ENCODE peak calls at places on chromosome 3, in eight cellular contexts. One of them, this sample, is unnamed.

GRCh38 chr3:56238299-56238698 is 230.0 kb downstream of the ERC2 start:
- DNase-seq in stomach: no peak
- DNase-seq in HCT116: no peak
- DNase-seq in endothelial cell of umbilical vein: no peak
- DNase-seq in HepG2: no peak
- DNase-seq in HL-60: no peak
- DNase-seq in spleen: no peak
- DNase-seq in transverse colon: no peak
- DNase-seq in this sample: no peak

GRCh38 chr3:66693461-66693912 is 192.7 kb upstream of the LRIG1 start:
- DNase-seq in stomach: peak
- DNase-seq in HCT116: no peak
- DNase-seq in transverse colon: peak
- DNase-seq in endothelial cell of umbilical vein: no peak
- DNase-seq in spleen: no peak
- DNase-seq in HepG2: no peak
- DNase-seq in HL-60: no peak
- DNase-seq in this sample: no peak

GRCh38 chr3:115986555-115987207 is 363.4 kb downstream of the GAP43 start:
- DNase-seq in HepG2: peak
- DNase-seq in stomach: no peak
- DNase-seq in HCT116: peak
- DNase-seq in spleen: no peak
- DNase-seq in transverse colon: no peak
- DNase-seq in HL-60: no peak
- DNase-seq in endothelial cell of umbilical vein: no peak
- DNase-seq in this sample: no peak

GRCh38 chr3:126056681-126057546 is 27.0 kb downstream of the SLC41A3 start:
- DNase-seq in HCT116: no peak
- DNase-seq in stomach: no peak
- DNase-seq in HepG2: peak
- DNase-seq in HL-60: no peak
- DNase-seq in endothelial cell of umbilical vein: peak
- DNase-seq in transverse colon: no peak
- DNase-seq in spleen: peak
- DNase-seq in this sample: peak

GRCh38 chr3:126672741-126673140 is 17.8 kb upstream of the TXNRD3 start:
- DNase-seq in HCT116: no peak
- DNase-seq in endothelial cell of umbilical vein: no peak
- DNase-seq in HL-60: no peak
- DNase-seq in stomach: no peak
- DNase-seq in HepG2: no peak
- DNase-seq in transverse colon: no peak
- DNase-seq in spleen: peak
- DNase-seq in this sample: peak

GRCh38 chr3:31041161-31041978 is 146.9 kb upstream of the GADL1 start:
- DNase-seq in endothelial cell of umbilical vein: peak
- DNase-seq in HL-60: no peak
- DNase-seq in HepG2: peak
- DNase-seq in spleen: no peak
- DNase-seq in HCT116: peak
- DNase-seq in stomach: no peak
- DNase-seq in transverse colon: no peak
- DNase-seq in this sample: no peak

GRCh38 chr3:138332472-138333073 is 2.9 kb upstream of the NME9 start:
- DNase-seq in endothelial cell of umbilical vein: peak
- DNase-seq in HL-60: no peak
- DNase-seq in HepG2: peak
- DNase-seq in HCT116: peak
- DNase-seq in stomach: no peak
- DNase-seq in transverse colon: no peak
- DNase-seq in spleen: no peak
- DNase-seq in this sample: no peak

GRCh38 chr3:17686613-17687012 is 55.8 kb downstream of the TBC1D5 start:
- DNase-seq in transverse colon: no peak
- DNase-seq in HCT116: peak
- DNase-seq in stomach: no peak
- DNase-seq in endothelial cell of umbilical vein: no peak
- DNase-seq in HepG2: peak
- DNase-seq in spleen: no peak
- DNase-seq in HL-60: peak
- DNase-seq in this sample: no peak

GRCh38 chr3:65836047-65836446 is 202.7 kb downstream of the MAGI1 start:
- DNase-seq in transverse colon: no peak
- DNase-seq in spleen: no peak
- DNase-seq in HL-60: no peak
- DNase-seq in stomach: no peak
- DNase-seq in endothelial cell of umbilical vein: no peak
- DNase-seq in HepG2: no peak
- DNase-seq in HCT116: no peak
- DNase-seq in this sample: no peak

GRCh38 chr3:46918634-46919033 is 41.1 kb downstream of the PTH1R start:
- DNase-seq in HCT116: no peak
- DNase-seq in HepG2: no peak
- DNase-seq in HL-60: no peak
- DNase-seq in stomach: no peak
- DNase-seq in spleen: peak
- DNase-seq in transverse colon: no peak
- DNase-seq in endothelial cell of umbilical vein: no peak
- DNase-seq in this sample: no peak

GRCh38 chr3:193452338-193452737 is 73.8 kb upstream of the ATP13A5 start:
- DNase-seq in HepG2: no peak
- DNase-seq in HCT116: no peak
- DNase-seq in stomach: no peak
- DNase-seq in endothelial cell of umbilical vein: peak
- DNase-seq in HL-60: no peak
- DNase-seq in transverse colon: no peak
- DNase-seq in spleen: no peak
- DNase-seq in this sample: no peak

GRCh38 chr3:43953814-43954241 is 263.1 kb downstream of the ABHD5 start:
- DNase-seq in HepG2: no peak
- DNase-seq in transverse colon: no peak
- DNase-seq in spleen: no peak
- DNase-seq in HL-60: no peak
- DNase-seq in stomach: no peak
- DNase-seq in HCT116: peak
- DNase-seq in endothelial cell of umbilical vein: no peak
- DNase-seq in this sample: no peak

GRCh38 chr3:105938101-105938500 is 69.3 kb upstream of the CBLB start:
- DNase-seq in HCT116: no peak
- DNase-seq in transverse colon: no peak
- DNase-seq in stomach: no peak
- DNase-seq in HL-60: no peak
- DNase-seq in HepG2: no peak
- DNase-seq in endothelial cell of umbilical vein: no peak
- DNase-seq in spleen: no peak
- DNase-seq in this sample: no peak

GRCh38 chr3:21781371-21781770 is 30.4 kb upstream of the ZNF385D start:
- DNase-seq in stomach: no peak
- DNase-seq in HCT116: no peak
- DNase-seq in endothelial cell of umbilical vein: peak
- DNase-seq in HepG2: no peak
- DNase-seq in transverse colon: no peak
- DNase-seq in spleen: no peak
- DNase-seq in HL-60: no peak
- DNase-seq in this sample: no peak

GRCh38 chr3:188434594-188434993 is 280.6 kb downstream of the LPP start:
- DNase-seq in HCT116: no peak
- DNase-seq in endothelial cell of umbilical vein: no peak
- DNase-seq in HL-60: no peak
- DNase-seq in stomach: no peak
- DNase-seq in HepG2: no peak
- DNase-seq in transverse colon: no peak
- DNase-seq in spleen: no peak
- DNase-seq in this sample: no peak

GRCh38 chr3:119181765-119182164 is 8.4 kb downstream of the UPK1B start:
- DNase-seq in HL-60: no peak
- DNase-seq in HCT116: no peak
- DNase-seq in endothelial cell of umbilical vein: no peak
- DNase-seq in stomach: peak
- DNase-seq in transverse colon: no peak
- DNase-seq in HepG2: no peak
- DNase-seq in spleen: no peak
- DNase-seq in this sample: no peak

GRCh38 chr3:127964053-127964452 is 49.0 kb downstream of the KBTBD12 start:
- DNase-seq in endothelial cell of umbilical vein: no peak
- DNase-seq in HepG2: no peak
- DNase-seq in HL-60: no peak
- DNase-seq in stomach: no peak
- DNase-seq in spleen: no peak
- DNase-seq in transverse colon: no peak
- DNase-seq in HCT116: no peak
- DNase-seq in this sample: no peak

GRCh38 chr3:127702151-127702578 is 29.4 kb downstream of the ABTB1 start:
- DNase-seq in transverse colon: no peak
- DNase-seq in HCT116: no peak
- DNase-seq in stomach: no peak
- DNase-seq in HL-60: no peak
- DNase-seq in endothelial cell of umbilical vein: no peak
- DNase-seq in HepG2: no peak
- DNase-seq in spleen: peak
- DNase-seq in this sample: no peak

GRCh38 chr3:72487946-72488735 is 360.1 kb downstream of the SHQ1 start:
- DNase-seq in endothelial cell of umbilical vein: no peak
- DNase-seq in spleen: no peak
- DNase-seq in transverse colon: no peak
- DNase-seq in HepG2: no peak
- DNase-seq in HCT116: no peak
- DNase-seq in HL-60: no peak
- DNase-seq in stomach: no peak
- DNase-seq in this sample: no peak

GRCh38 chr3:136919799-136920580 is 37.8 kb upstream of the IL20RB start:
- DNase-seq in spleen: no peak
- DNase-seq in HepG2: no peak
- DNase-seq in HCT116: no peak
- DNase-seq in HL-60: no peak
- DNase-seq in stomach: no peak
- DNase-seq in endothelial cell of umbilical vein: peak
- DNase-seq in transverse colon: no peak
- DNase-seq in this sample: no peak

GRCh38 chr3:154430014-154430413 is at the start of gene GPR149:
- DNase-seq in stomach: no peak
- DNase-seq in HepG2: no peak
- DNase-seq in HCT116: peak
- DNase-seq in spleen: no peak
- DNase-seq in endothelial cell of umbilical vein: peak
- DNase-seq in HL-60: no peak
- DNase-seq in transverse colon: no peak
- DNase-seq in this sample: no peak
- TF ChIP-seq POLR2AphosphoS5 in stomach: no peak
- TF ChIP-seq POLR2AphosphoS5 in HepG2: no peak
- TF ChIP-seq POLR2AphosphoS5 in HCT116: no peak
- TF ChIP-seq POLR2AphosphoS5 in spleen: no peak
- TF ChIP-seq POLR2AphosphoS5 in endothelial cell of umbilical vein: no peak
- TF ChIP-seq POLR2AphosphoS5 in HL-60: no peak
- TF ChIP-seq POLR2AphosphoS5 in transverse colon: no peak
- TF ChIP-seq POLR2AphosphoS5 in this sample: no peak

GRCh38 chr3:98550833-98551232 is 19.1 kb downstream of the GPR15 start:
- DNase-seq in transverse colon: no peak
- DNase-seq in spleen: no peak
- DNase-seq in HL-60: no peak
- DNase-seq in HepG2: no peak
- DNase-seq in endothelial cell of umbilical vein: no peak
- DNase-seq in HCT116: no peak
- DNase-seq in stomach: no peak
- DNase-seq in this sample: no peak

GRCh38 chr3:98541695-98542094 is 9.9 kb downstream of the GPR15 start:
- DNase-seq in endothelial cell of umbilical vein: no peak
- DNase-seq in transverse colon: no peak
- DNase-seq in spleen: no peak
- DNase-seq in HepG2: no peak
- DNase-seq in HL-60: no peak
- DNase-seq in HCT116: no peak
- DNase-seq in stomach: no peak
- DNase-seq in this sample: no peak

GRCh38 chr3:98548544-98548943 is 16.8 kb downstream of the GPR15 start:
- DNase-seq in HepG2: no peak
- DNase-seq in HL-60: no peak
- DNase-seq in HCT116: no peak
- DNase-seq in endothelial cell of umbilical vein: no peak
- DNase-seq in transverse colon: no peak
- DNase-seq in spleen: no peak
- DNase-seq in stomach: no peak
- DNase-seq in this sample: no peak

GRCh38 chr3:98542623-98543022 is 10.8 kb downstream of the GPR15 start:
- DNase-seq in transverse colon: no peak
- DNase-seq in HepG2: no peak
- DNase-seq in endothelial cell of umbilical vein: no peak
- DNase-seq in spleen: no peak
- DNase-seq in stomach: no peak
- DNase-seq in HL-60: no peak
- DNase-seq in HCT116: no peak
- DNase-seq in this sample: no peak

DNA sequence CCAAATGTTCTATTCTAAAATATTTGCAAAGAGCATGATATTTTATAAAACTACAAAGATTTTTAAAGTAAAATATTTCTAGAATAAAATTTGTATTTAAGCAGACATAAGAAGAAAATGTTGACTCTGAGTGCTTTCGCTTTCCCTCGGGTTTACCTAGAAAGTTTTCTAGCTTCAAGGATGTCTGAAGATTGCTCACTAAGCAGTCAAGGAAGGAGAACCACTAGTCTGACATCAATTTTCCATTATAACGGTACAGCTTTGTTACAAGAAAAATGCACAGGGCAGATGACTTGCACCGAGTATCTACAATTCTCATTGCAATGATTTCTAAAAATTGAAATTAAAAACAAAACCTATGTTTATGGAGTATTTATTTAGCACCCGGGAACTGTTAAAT is 14.2 kb downstream of the GPR15 start:
- DNase-seq in spleen: no peak
- DNase-seq in HL-60: no peak
- DNase-seq in stomach: no peak
- DNase-seq in HCT116: no peak
- DNase-seq in endothelial cell of umbilical vein: no peak
- DNase-seq in transverse colon: no peak
- DNase-seq in HepG2: no peak
- DNase-seq in this sample: no peak
- H3K4me3 ChIP-seq in spleen: no peak
- H3K4me3 ChIP-seq in HL-60: no peak
- H3K4me3 ChIP-seq in stomach: no peak
- H3K4me3 ChIP-seq in HCT116: no peak
- H3K4me3 ChIP-seq in endothelial cell of umbilical vein: no peak
- H3K4me3 ChIP-seq in transverse colon: no peak
- H3K4me3 ChIP-seq in HepG2: no peak
- H3K4me3 ChIP-seq in this sample: no peak

GRCh38 chr3:45690331-45691035 is 1.3 kb downstream of the SACM1L start:
- DNase-seq in spleen: no peak
- DNase-seq in transverse colon: no peak
- DNase-seq in HCT116: no peak
- DNase-seq in stomach: no peak
- DNase-seq in HepG2: no peak
- DNase-seq in HL-60: peak
- DNase-seq in endothelial cell of umbilical vein: peak
- DNase-seq in this sample: no peak
- TF ChIP-seq CTCF in spleen: no peak
- TF ChIP-seq CTCF in transverse colon: no peak
- TF ChIP-seq CTCF in HCT116: no peak
- TF ChIP-seq CTCF in stomach: no peak
- TF ChIP-seq CTCF in HepG2: no peak
- TF ChIP-seq CTCF in HL-60: no peak
- TF ChIP-seq CTCF in endothelial cell of umbilical vein: no peak
- TF ChIP-seq CTCF in this sample: no peak

GRCh38 chr3:28198970-28199369 is 42.4 kb upstream of the CMC1 start:
- DNase-seq in HCT116: no peak
- DNase-seq in spleen: no peak
- DNase-seq in stomach: no peak
- DNase-seq in transverse colon: no peak
- DNase-seq in HL-60: no peak
- DNase-seq in endothelial cell of umbilical vein: no peak
- DNase-seq in HepG2: no peak
- DNase-seq in this sample: no peak

GRCh38 chr3:28198161-28198560 is 43.3 kb upstream of the CMC1 start:
- DNase-seq in HepG2: no peak
- DNase-seq in HCT116: no peak
- DNase-seq in HL-60: no peak
- DNase-seq in transverse colon: no peak
- DNase-seq in endothelial cell of umbilical vein: no peak
- DNase-seq in stomach: no peak
- DNase-seq in spleen: no peak
- DNase-seq in this sample: no peak
- TF ChIP-seq POLR2AphosphoS5 in HepG2: no peak
- TF ChIP-seq POLR2AphosphoS5 in HCT116: no peak
- TF ChIP-seq POLR2AphosphoS5 in HL-60: no peak
- TF ChIP-seq POLR2AphosphoS5 in transverse colon: no peak
- TF ChIP-seq POLR2AphosphoS5 in endothelial cell of umbilical vein: no peak
- TF ChIP-seq POLR2AphosphoS5 in stomach: no peak
- TF ChIP-seq POLR2AphosphoS5 in spleen: no peak
- TF ChIP-seq POLR2AphosphoS5 in this sample: no peak

This sample was measured in vagina.